ENCODE peak calls at places on chromosomes 3 and 15, in five cellular contexts. H is neural crest cell, G is GM23338, X is AG20443, B is retina. A is an unnamed sample.

GRCh38 chr15:78501857-78502256 is 5.5 kb upstream of the HYKK start:
- DNase-seq in H (no peak), G (no peak), X (no peak), B (no peak), A (no peak)

GRCh38 chr3:158702815-158703481 is 29.3 kb downstream of the RARRES1 start:
- DNase-seq in H (no peak), G (no peak), X (peak; percentile 65), B (no peak), A (peak; percentile 63)

GRCh38 chr3:107588217-107588616 is 65.5 kb downstream of the BBX start:
- DNase-seq in H (no peak), G (no peak), X (no peak), B (no peak), A (no peak)

GRCh38 chr15:25883860-25884259 is 20.7 kb upstream of the ATP10A start:
- DNase-seq in H (no peak), G (no peak), X (peak; percentile 70), B (no peak), A (peak; percentile 80)

GRCh38 chr3:147412917-147413711 is 3.9 kb downstream of the ZIC1 start:
- DNase-seq in H (no peak), G (peak; percentile 64), X (no peak), B (peak; percentile 89), A (no peak)

GRCh38 chr3:64266983-64267382 is 41.7 kb upstream of the PRICKLE2 start:
- DNase-seq in H (no peak), G (no peak), X (peak; percentile 9), B (no peak), A (no peak)

GRCh38 chr3:64673159-64673715 is 14.6 kb downstream of the ADAMTS9 start:
- DNase-seq in H (no peak), G (no peak), X (no peak), B (no peak), A (no peak)

GRCh38 chr15:67142142-67143092 is 77.0 kb downstream of the SMAD3 start:
- DNase-seq in H (no peak), G (no peak), X (peak; percentile 78), B (no peak), A (peak; percentile 82)

GRCh38 chr3:135531996-135532395 is 433.5 kb upstream of the PPP2R3A start:
- DNase-seq in H (no peak), G (no peak), X (no peak), B (no peak), A (no peak)

GRCh38 chr3:127491909-127492308 is 98.6 kb downstream of the TPRA1 start:
- DNase-seq in H (no peak), G (no peak), X (no peak), B (no peak), A (no peak)

GRCh38 chr3:126903521-126903920 is 79.4 kb upstream of the PLXNA1 start:
- DNase-seq in H (no peak), G (no peak), X (no peak), B (no peak), A (no peak)

GRCh38 chr3:9552252-9552999 is 1.2 kb downstream of the LHFPL4 start:
- DNase-seq in H (peak; percentile 66), G (peak; percentile 94), X (peak; percentile 77), B (peak; percentile 70), A (peak; percentile 56)

GRCh38 chr3:55180936-55181535 is 253.2 kb upstream of the LRTM1 start:
- DNase-seq in H (peak; percentile 40), G (peak; percentile 74), X (peak; percentile 51), B (no peak), A (peak; percentile 47)